ENCODE peak calls at places on chromosomes 6 and 20, in ten cellular contexts. O is NCI-H2171, V is endodermal cell, E is iPS DF 6.9, G is HT1080, C is GM20000, X is left ventricle myocardium inferior, K is breast epithelium, Q is H7, N is astrocyte of the spinal cord. U is an unnamed sample.

GRCh38 chr6:132843316-132844040 is 29.1 kb downstream of the RPS12 start:
- DNase-seq in X (no peak), K (no peak), E (no peak), V (no peak), N (no peak), C (no peak), Q (no peak), G (no peak), O (no peak), U (no peak)

GRCh38 chr20:42686057-42686456 is 503.6 kb downstream of the PTPRT start:
- DNase-seq in G (no peak), V (no peak), C (no peak), N (no peak), Q (no peak), E (no peak), K (no peak), X (no peak), O (no peak), U (no peak)

GRCh38 chr20:64261138-64261537 is 5.6 kb downstream of the PCMTD2 start:
- DNase-seq in V (no peak), G (no peak), X (no peak), N (peak; percentile 1), K (no peak), O (no peak), C (no peak), Q (no peak), E (no peak), U (no peak)

GRCh38 chr20:5135363-5136012 is 8.7 kb downstream of the CDS2 start:
- DNase-seq in E (no peak), C (no peak), Q (no peak), X (no peak), V (peak; percentile 55), O (no peak), K (no peak), N (no peak), G (no peak), U (no peak)

GRCh38 chr20:51536116-51537069 is 6.1 kb downstream of the NFATC2 start:
- DNase-seq in G (no peak), C (no peak), V (no peak), Q (no peak), X (no peak), K (no peak), N (no peak), O (no peak), E (no peak), U (no peak)

GRCh38 chr20:3330046-3330741 is 77.3 kb downstream of the DNAAF9 start:
- DNase-seq in E (no peak), X (no peak), K (no peak), Q (no peak), O (peak; percentile 39), C (no peak), N (no peak), G (peak; percentile 26), V (no peak), U (no peak)

GRCh38 chr6:45069091-45069490 is 259.0 kb upstream of the RUNX2 start:
- DNase-seq in N (no peak), K (no peak), Q (no peak), C (no peak), V (no peak), E (no peak), O (no peak), X (no peak), G (no peak), U (no peak)

GRCh38 chr20:19913927-19914614 is 103.1 kb upstream of the NAA20 start:
- DNase-seq in E (no peak), Q (no peak), C (peak; percentile 28), X (no peak), V (no peak), K (no peak), G (peak; percentile 89), N (peak; percentile 47), O (no peak), U (no peak)

GRCh38 chr6:18632670-18633410 is 245.7 kb downstream of the RNF144B start:
- DNase-seq in N (peak; percentile 15), X (no peak), Q (no peak), G (peak; percentile 65), O (no peak), V (no peak), K (no peak), E (no peak), C (no peak), U (no peak)

GRCh38 chr20:881051-881820 is 34.9 kb downstream of the ANGPT4 start:
- DNase-seq in X (no peak), G (peak; percentile 91), K (no peak), E (no peak), Q (no peak), N (peak; percentile 22), O (no peak), C (no peak), V (no peak), U (no peak)

GRCh38 chr6:111845441-111845871 is 27.8 kb downstream of the FYN start:
- DNase-seq in E (no peak), C (peak; percentile 65), N (no peak), Q (no peak), X (no peak), V (no peak), O (no peak), K (no peak), G (no peak), U (no peak)

GRCh38 chr6:113411006-113411405 is 446.1 kb upstream of the MARCKS start:
- DNase-seq in O (no peak), N (no peak), G (peak; percentile 23), E (no peak), Q (no peak), K (no peak), V (no peak), X (no peak), C (no peak), U (no peak)

GRCh38 chr6:104887350-104887749 is 27.6 kb upstream of the HACE1 start:
- DNase-seq in K (no peak), G (peak; percentile 59), V (peak; percentile 56), N (peak; percentile 41), E (no peak), O (no peak), C (peak; percentile 13), Q (peak; percentile 32), X (no peak), U (no peak)

GRCh38 chr20:49521356-49521755 is 38.9 kb upstream of the KCNB1 start:
- DNase-seq in N (no peak), C (no peak), Q (no peak), X (no peak), G (no peak), K (no peak), E (no peak), V (no peak), O (no peak), U (no peak)

U was measured in T-helper 17 cell.